ENCODE peak calls at places on chromosomes 6 and 20, in eight cellular contexts. One of them, this sample, is unnamed.

GRCh38 chr6:112620832-112621569 is 273.9 kb downstream of the RFPL4B start:
- DNase-seq in SJSA1: no peak
- DNase-seq in adrenal gland: no peak
- DNase-seq in BE2C: no peak
- DNase-seq in colonic mucosa: no peak
- DNase-seq in effector memory CD4-positive, alpha-beta T cell: no peak
- DNase-seq in heart left ventricle: no peak
- DNase-seq in CD4-positive, CD25-positive, alpha-beta regulatory T cell: no peak
- DNase-seq in this sample: peak

GRCh38 chr6:3131695-3132094 is 13.2 kb downstream of the BPHL start:
- DNase-seq in SJSA1: no peak
- DNase-seq in adrenal gland: no peak
- DNase-seq in BE2C: no peak
- DNase-seq in colonic mucosa: no peak
- DNase-seq in effector memory CD4-positive, alpha-beta T cell: no peak
- DNase-seq in heart left ventricle: no peak
- DNase-seq in CD4-positive, CD25-positive, alpha-beta regulatory T cell: no peak
- DNase-seq in this sample: no peak

GRCh38 chr20:47727909-47728361 is 57.3 kb downstream of the SULF2 start:
- DNase-seq in SJSA1: no peak
- DNase-seq in adrenal gland: no peak
- DNase-seq in BE2C: no peak
- DNase-seq in colonic mucosa: no peak
- DNase-seq in effector memory CD4-positive, alpha-beta T cell: no peak
- DNase-seq in heart left ventricle: no peak
- DNase-seq in CD4-positive, CD25-positive, alpha-beta regulatory T cell: no peak
- DNase-seq in this sample: no peak

GRCh38 chr20:24872291-24873014 is 76.6 kb upstream of the CST7 start:
- DNase-seq in SJSA1: no peak
- DNase-seq in adrenal gland: no peak
- DNase-seq in BE2C: peak
- DNase-seq in colonic mucosa: no peak
- DNase-seq in effector memory CD4-positive, alpha-beta T cell: no peak
- DNase-seq in heart left ventricle: no peak
- DNase-seq in CD4-positive, CD25-positive, alpha-beta regulatory T cell: no peak
- DNase-seq in this sample: no peak

GRCh38 chr20:4112490-4113420 is 97.4 kb upstream of the RNF24 start:
- DNase-seq in SJSA1: no peak
- DNase-seq in adrenal gland: peak
- DNase-seq in BE2C: no peak
- DNase-seq in colonic mucosa: peak
- DNase-seq in effector memory CD4-positive, alpha-beta T cell: no peak
- DNase-seq in heart left ventricle: peak
- DNase-seq in CD4-positive, CD25-positive, alpha-beta regulatory T cell: no peak
- DNase-seq in this sample: no peak

GRCh38 chr6:124223596-124223995 is 419.9 kb downstream of the NKAIN2 start:
- DNase-seq in SJSA1: no peak
- DNase-seq in adrenal gland: no peak
- DNase-seq in BE2C: no peak
- DNase-seq in colonic mucosa: no peak
- DNase-seq in effector memory CD4-positive, alpha-beta T cell: no peak
- DNase-seq in heart left ventricle: no peak
- DNase-seq in CD4-positive, CD25-positive, alpha-beta regulatory T cell: no peak
- DNase-seq in this sample: no peak

GRCh38 chr6:41036601-41037000 is 2.4 kb downstream of the UNC5CL start:
- DNase-seq in SJSA1: no peak
- DNase-seq in adrenal gland: no peak
- DNase-seq in BE2C: no peak
- DNase-seq in colonic mucosa: no peak
- DNase-seq in effector memory CD4-positive, alpha-beta T cell: no peak
- DNase-seq in heart left ventricle: no peak
- DNase-seq in CD4-positive, CD25-positive, alpha-beta regulatory T cell: no peak
- DNase-seq in this sample: no peak

GRCh38 chr20:7195704-7196103 is 428.2 kb downstream of the BMP2 start:
- DNase-seq in SJSA1: no peak
- DNase-seq in adrenal gland: no peak
- DNase-seq in BE2C: no peak
- DNase-seq in colonic mucosa: no peak
- DNase-seq in effector memory CD4-positive, alpha-beta T cell: no peak
- DNase-seq in heart left ventricle: no peak
- DNase-seq in CD4-positive, CD25-positive, alpha-beta regulatory T cell: no peak
- DNase-seq in this sample: no peak

GRCh38 chr6:125050663-125051318 is 88.6 kb downstream of the RNF217 start:
- DNase-seq in SJSA1: no peak
- DNase-seq in adrenal gland: no peak
- DNase-seq in BE2C: no peak
- DNase-seq in colonic mucosa: no peak
- DNase-seq in effector memory CD4-positive, alpha-beta T cell: no peak
- DNase-seq in heart left ventricle: no peak
- DNase-seq in CD4-positive, CD25-positive, alpha-beta regulatory T cell: no peak
- DNase-seq in this sample: no peak

GRCh38 chr6:27144740-27145079 is 102.8 kb upstream of the PRSS16 start:
- DNase-seq in SJSA1: no peak
- DNase-seq in adrenal gland: no peak
- DNase-seq in BE2C: no peak
- DNase-seq in colonic mucosa: no peak
- DNase-seq in effector memory CD4-positive, alpha-beta T cell: no peak
- DNase-seq in heart left ventricle: no peak
- DNase-seq in CD4-positive, CD25-positive, alpha-beta regulatory T cell: no peak
- DNase-seq in this sample: no peak

GRCh38 chr20:49385471-49385870 is 97.0 kb downstream of the KCNB1 start:
- DNase-seq in SJSA1: no peak
- DNase-seq in adrenal gland: peak
- DNase-seq in BE2C: peak
- DNase-seq in colonic mucosa: no peak
- DNase-seq in effector memory CD4-positive, alpha-beta T cell: no peak
- DNase-seq in heart left ventricle: no peak
- DNase-seq in CD4-positive, CD25-positive, alpha-beta regulatory T cell: no peak
- DNase-seq in this sample: no peak

GRCh38 chr6:111686249-111686997 is 80.7 kb upstream of the TRAF3IP2 start:
- DNase-seq in SJSA1: no peak
- DNase-seq in adrenal gland: peak
- DNase-seq in BE2C: peak
- DNase-seq in colonic mucosa: no peak
- DNase-seq in effector memory CD4-positive, alpha-beta T cell: no peak
- DNase-seq in heart left ventricle: no peak
- DNase-seq in CD4-positive, CD25-positive, alpha-beta regulatory T cell: no peak
- DNase-seq in this sample: no peak

GRCh38 chr20:833450-834150 is at the start of gene FAM110A:
- DNase-seq in SJSA1: peak
- DNase-seq in adrenal gland: peak
- DNase-seq in BE2C: peak
- DNase-seq in colonic mucosa: peak
- DNase-seq in effector memory CD4-positive, alpha-beta T cell: peak
- DNase-seq in heart left ventricle: peak
- DNase-seq in CD4-positive, CD25-positive, alpha-beta regulatory T cell: peak
- DNase-seq in this sample: peak

GRCh38 chr6:143962644-143962929 is 45.5 kb downstream of the PLAGL1 start:
- DNase-seq in SJSA1: no peak
- DNase-seq in adrenal gland: no peak
- DNase-seq in BE2C: no peak
- DNase-seq in colonic mucosa: no peak
- DNase-seq in effector memory CD4-positive, alpha-beta T cell: no peak
- DNase-seq in heart left ventricle: no peak
- DNase-seq in CD4-positive, CD25-positive, alpha-beta regulatory T cell: no peak
- DNase-seq in this sample: no peak

GRCh38 chr6:64270083-64270482 is 634.5 kb downstream of the PHF3 start:
- DNase-seq in SJSA1: no peak
- DNase-seq in adrenal gland: no peak
- DNase-seq in BE2C: no peak
- DNase-seq in colonic mucosa: no peak
- DNase-seq in effector memory CD4-positive, alpha-beta T cell: no peak
- DNase-seq in heart left ventricle: no peak
- DNase-seq in CD4-positive, CD25-positive, alpha-beta regulatory T cell: no peak
- DNase-seq in this sample: no peak

GRCh38 chr6:41940759-41941279 is 789 bp downstream of the CCND3 start:
- DNase-seq in SJSA1: peak
- DNase-seq in adrenal gland: peak
- DNase-seq in BE2C: peak
- DNase-seq in colonic mucosa: peak
- DNase-seq in effector memory CD4-positive, alpha-beta T cell: peak
- DNase-seq in heart left ventricle: peak
- DNase-seq in CD4-positive, CD25-positive, alpha-beta regulatory T cell: peak
- DNase-seq in this sample: no peak

GRCh38 chr20:2557873-2558580 is 21.7 kb downstream of the TMC2 start:
- DNase-seq in SJSA1: no peak
- DNase-seq in adrenal gland: no peak
- DNase-seq in BE2C: no peak
- DNase-seq in colonic mucosa: no peak
- DNase-seq in effector memory CD4-positive, alpha-beta T cell: no peak
- DNase-seq in heart left ventricle: no peak
- DNase-seq in CD4-positive, CD25-positive, alpha-beta regulatory T cell: no peak
- DNase-seq in this sample: no peak

GRCh38 chr6:148989585-148989984 is 242.8 kb downstream of the UST start:
- DNase-seq in SJSA1: no peak
- DNase-seq in adrenal gland: no peak
- DNase-seq in BE2C: no peak
- DNase-seq in colonic mucosa: no peak
- DNase-seq in effector memory CD4-positive, alpha-beta T cell: no peak
- DNase-seq in heart left ventricle: no peak
- DNase-seq in CD4-positive, CD25-positive, alpha-beta regulatory T cell: no peak
- DNase-seq in this sample: no peak

GRCh38 chr6:148986608-148987007 is 239.8 kb downstream of the UST start:
- DNase-seq in SJSA1: no peak
- DNase-seq in adrenal gland: no peak
- DNase-seq in BE2C: no peak
- DNase-seq in colonic mucosa: no peak
- DNase-seq in effector memory CD4-positive, alpha-beta T cell: no peak
- DNase-seq in heart left ventricle: no peak
- DNase-seq in CD4-positive, CD25-positive, alpha-beta regulatory T cell: no peak
- DNase-seq in this sample: no peak

GRCh38 chr6:148987982-148988381 is 241.2 kb downstream of the UST start:
- DNase-seq in SJSA1: no peak
- DNase-seq in adrenal gland: no peak
- DNase-seq in BE2C: no peak
- DNase-seq in colonic mucosa: no peak
- DNase-seq in effector memory CD4-positive, alpha-beta T cell: no peak
- DNase-seq in heart left ventricle: no peak
- DNase-seq in CD4-positive, CD25-positive, alpha-beta regulatory T cell: no peak
- DNase-seq in this sample: no peak

GRCh38 chr6:148985499-148985898 is 238.7 kb downstream of the UST start:
- DNase-seq in SJSA1: no peak
- DNase-seq in adrenal gland: no peak
- DNase-seq in BE2C: no peak
- DNase-seq in colonic mucosa: no peak
- DNase-seq in effector memory CD4-positive, alpha-beta T cell: no peak
- DNase-seq in heart left ventricle: no peak
- DNase-seq in CD4-positive, CD25-positive, alpha-beta regulatory T cell: no peak
- DNase-seq in this sample: no peak

DNA sequence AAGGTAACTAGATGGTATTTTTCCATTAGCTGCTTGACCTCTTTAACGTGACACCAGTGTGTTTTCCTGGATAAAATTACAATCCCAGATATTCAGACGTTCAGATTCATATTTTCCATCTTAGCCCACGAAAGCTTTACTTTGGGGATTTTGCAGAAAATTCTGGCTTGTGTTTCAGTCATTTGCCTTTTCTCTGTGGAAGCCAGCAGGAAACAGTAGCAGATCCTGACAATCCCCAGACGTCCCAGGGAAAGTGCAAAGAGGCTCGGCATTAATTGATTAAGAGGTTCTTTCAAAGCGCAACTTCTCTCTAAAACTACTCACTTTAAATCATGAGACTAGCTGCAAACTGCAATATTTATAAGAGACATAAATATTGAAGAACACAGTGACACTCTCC is 243.6 kb downstream of the UST start:
- DNase-seq in SJSA1: no peak
- DNase-seq in adrenal gland: no peak
- DNase-seq in BE2C: no peak
- DNase-seq in colonic mucosa: no peak
- DNase-seq in effector memory CD4-positive, alpha-beta T cell: no peak
- DNase-seq in heart left ventricle: no peak
- DNase-seq in CD4-positive, CD25-positive, alpha-beta regulatory T cell: no peak
- DNase-seq in this sample: no peak
- H3K4me3 ChIP-seq in SJSA1: no peak
- H3K4me3 ChIP-seq in adrenal gland: peak
- H3K4me3 ChIP-seq in BE2C: no peak
- H3K4me3 ChIP-seq in colonic mucosa: no peak
- H3K4me3 ChIP-seq in effector memory CD4-positive, alpha-beta T cell: no peak
- H3K4me3 ChIP-seq in heart left ventricle: no peak
- H3K4me3 ChIP-seq in CD4-positive, CD25-positive, alpha-beta regulatory T cell: no peak
- H3K4me3 ChIP-seq in this sample: no peak

GRCh38 chr20:62302341-62303048 is at the start of gene ADRM1:
- DNase-seq in SJSA1: peak
- DNase-seq in adrenal gland: peak
- DNase-seq in BE2C: peak
- DNase-seq in colonic mucosa: peak
- DNase-seq in effector memory CD4-positive, alpha-beta T cell: peak
- DNase-seq in heart left ventricle: peak
- DNase-seq in CD4-positive, CD25-positive, alpha-beta regulatory T cell: peak
- DNase-seq in this sample: peak
- H3K4me3 ChIP-seq in SJSA1: peak
- H3K4me3 ChIP-seq in adrenal gland: peak
- H3K4me3 ChIP-seq in BE2C: peak
- H3K4me3 ChIP-seq in colonic mucosa: peak
- H3K4me3 ChIP-seq in effector memory CD4-positive, alpha-beta T cell: peak
- H3K4me3 ChIP-seq in heart left ventricle: peak
- H3K4me3 ChIP-seq in CD4-positive, CD25-positive, alpha-beta regulatory T cell: peak
- H3K4me3 ChIP-seq in this sample: peak

DNA sequence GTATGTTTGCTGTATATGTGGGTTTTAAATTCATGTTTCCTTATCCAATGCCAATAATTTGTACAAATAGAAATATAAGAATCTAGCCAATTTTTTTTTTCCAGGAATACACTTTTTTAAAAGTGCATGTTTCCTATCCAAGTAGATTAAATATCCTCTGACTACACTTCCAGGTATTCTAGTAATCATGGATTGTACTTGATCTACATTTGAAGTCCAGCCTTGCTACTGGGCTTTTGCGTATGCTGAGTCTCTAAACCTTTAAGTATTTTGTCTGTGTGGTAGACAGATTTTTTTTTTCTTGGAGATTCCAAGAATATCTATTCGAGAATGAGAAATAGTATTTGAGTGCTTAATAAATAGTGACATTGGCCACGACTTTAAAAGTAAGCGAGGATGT is 188.3 kb downstream of the SASH1 start:
- DNase-seq in SJSA1: no peak
- DNase-seq in adrenal gland: no peak
- DNase-seq in BE2C: no peak
- DNase-seq in colonic mucosa: no peak
- DNase-seq in effector memory CD4-positive, alpha-beta T cell: no peak
- DNase-seq in heart left ventricle: no peak
- DNase-seq in CD4-positive, CD25-positive, alpha-beta regulatory T cell: no peak
- DNase-seq in this sample: no peak
- H3K4me3 ChIP-seq in SJSA1: peak
- H3K4me3 ChIP-seq in adrenal gland: no peak
- H3K4me3 ChIP-seq in BE2C: no peak
- H3K4me3 ChIP-seq in colonic mucosa: no peak
- H3K4me3 ChIP-seq in effector memory CD4-positive, alpha-beta T cell: no peak
- H3K4me3 ChIP-seq in heart left ventricle: no peak
- H3K4me3 ChIP-seq in CD4-positive, CD25-positive, alpha-beta regulatory T cell: no peak
- H3K4me3 ChIP-seq in this sample: peak

DNA sequence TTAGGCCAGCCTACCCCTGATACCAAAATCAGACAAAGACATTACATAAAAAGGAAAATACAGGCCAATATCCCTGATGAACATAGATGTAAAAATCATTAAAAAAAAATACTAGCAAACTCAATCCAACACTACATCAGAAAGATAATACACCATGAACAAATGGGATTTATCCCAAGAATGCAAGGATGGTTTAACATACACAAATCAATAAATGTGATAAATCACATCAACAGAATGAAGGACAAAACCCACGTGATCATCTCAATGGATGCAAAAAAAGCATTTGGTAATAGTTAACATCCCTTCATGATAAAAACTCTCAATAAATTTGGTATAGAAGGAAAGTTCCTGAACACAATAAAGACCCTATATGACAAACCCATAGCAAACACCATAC is 63.8 kb downstream of the SLC22A2 start:
- DNase-seq in SJSA1: no peak
- DNase-seq in adrenal gland: no peak
- DNase-seq in BE2C: no peak
- DNase-seq in colonic mucosa: no peak
- DNase-seq in effector memory CD4-positive, alpha-beta T cell: no peak
- DNase-seq in heart left ventricle: no peak
- DNase-seq in CD4-positive, CD25-positive, alpha-beta regulatory T cell: no peak
- DNase-seq in this sample: no peak
- H3K4me3 ChIP-seq in SJSA1: no peak
- H3K4me3 ChIP-seq in adrenal gland: no peak
- H3K4me3 ChIP-seq in BE2C: no peak
- H3K4me3 ChIP-seq in colonic mucosa: no peak
- H3K4me3 ChIP-seq in effector memory CD4-positive, alpha-beta T cell: no peak
- H3K4me3 ChIP-seq in heart left ventricle: no peak
- H3K4me3 ChIP-seq in CD4-positive, CD25-positive, alpha-beta regulatory T cell: no peak
- H3K4me3 ChIP-seq in this sample: no peak